ENCODE peak calls at places on chromosomes 16 and 17, in nine cellular contexts. C, P, V, M, N, D, X, G and A are unnamed samples.

GRCh38 chr16:84049403-84050060 is 6.9 kb upstream of the SLC38A8 start:
- DNase-seq in V (no peak), N (no peak), C (no peak), P (no peak), G (no peak), X (no peak), D (no peak), M (no peak), A (no peak)

GRCh38 chr17:75498726-75499213 is 16.6 kb downstream of the CASKIN2 start:
- DNase-seq in G (no peak), N (peak), M (peak), X (no peak), C (no peak), D (no peak), V (no peak), P (no peak), A (no peak)

GRCh38 chr17:8300629-8301242 is 5.5 kb upstream of the SLC25A35 start:
- DNase-seq in P (peak), M (peak), C (peak), D (peak), V (peak), G (peak), N (peak), X (peak), A (peak)

GRCh38 chr17:45260204-45260783 is 1.6 kb downstream of the SPATA32 start:
- DNase-seq in D (no peak), G (no peak), M (no peak), X (no peak), V (no peak), P (no peak), C (no peak), N (peak), A (no peak)

GRCh38 chr17:26792486-26792885 is 501.4 kb upstream of the WSB1 start:
- DNase-seq in V (no peak), G (no peak), D (no peak), C (no peak), X (no peak), N (no peak), M (no peak), P (peak), A (no peak)

GRCh38 chr16:28009586-28010373 is 53.7 kb downstream of the GSG1L start:
- DNase-seq in G (no peak), N (no peak), C (no peak), X (no peak), D (no peak), P (no peak), M (no peak), V (no peak), A (no peak)

GRCh38 chr16:83356266-83356665 is 451.5 kb upstream of the HSBP1 start:
- DNase-seq in P (peak), G (peak), D (peak), N (peak), V (peak), C (no peak), X (no peak), M (peak), A (peak)

GRCh38 chr16:67459066-67459857 is 21.7 kb downstream of the ATP6V0D1 start:
- DNase-seq in C (no peak), D (no peak), G (no peak), N (peak), M (no peak), X (no peak), P (peak), V (no peak), A (no peak)

GRCh38 chr16:75254359-75254837 is 3.0 kb upstream of the BCAR1 start:
- DNase-seq in N (peak), X (no peak), C (no peak), G (no peak), P (no peak), D (no peak), M (peak), V (no peak), A (no peak)

GRCh38 chr17:76178124-76178523 is 37.1 kb upstream of the FOXJ1 start:
- DNase-seq in D (no peak), C (no peak), M (no peak), V (no peak), N (no peak), G (no peak), X (no peak), P (no peak), A (no peak)

GRCh38 chr17:45948498-45948880 is 50.6 kb upstream of the STH start:
- DNase-seq in V (no peak), M (no peak), P (no peak), G (no peak), D (no peak), X (no peak), C (no peak), N (peak), A (no peak)

GRCh38 chr17:8867361-8867981 is at the start of gene PIK3R6:
- DNase-seq in C (no peak), N (no peak), M (no peak), D (no peak), V (no peak), G (peak), P (no peak), X (no peak), A (no peak)

GRCh38 chr17:77153487-77153886 is 12.7 kb downstream of the SEC14L1 start:
- DNase-seq in D (no peak), X (no peak), G (no peak), V (no peak), C (no peak), P (no peak), N (peak), M (no peak), A (no peak)

GRCh38 chr17:41738077-41738800 is 3.8 kb upstream of the HAP1 start:
- DNase-seq in X (peak), M (peak), D (peak), V (peak), P (peak), N (peak), C (peak), G (peak), A (peak)

GRCh38 chr16:54936086-54936978 is 5.7 kb downstream of the IRX5 start:
- DNase-seq in C (no peak), X (no peak), M (no peak), G (no peak), N (no peak), D (peak), V (no peak), P (no peak), A (peak)

GRCh38 chr17:31559647-31560501 is 168.4 kb downstream of the RAB11FIP4 start:
- DNase-seq in C (no peak), G (no peak), V (no peak), N (no peak), P (no peak), D (no peak), X (no peak), M (peak), A (no peak)

GRCh38 chr16:79994413-79994812 is 393.9 kb upstream of the MAF start:
- DNase-seq in V (no peak), G (no peak), X (no peak), P (no peak), C (no peak), D (peak), N (no peak), M (no peak), A (no peak)

GRCh38 chr17:67365762-67366192 is 600 bp downstream of the PSMD12 start:
- DNase-seq in M (peak), X (peak), G (no peak), N (peak), C (no peak), P (no peak), V (no peak), D (no peak), A (no peak)

GRCh38 chr17:17032131-17032692 is 10.0 kb upstream of the MPRIP start:
- DNase-seq in X (peak), G (no peak), M (peak), C (no peak), D (peak), V (no peak), P (peak), N (peak), A (no peak)